ENCODE peak calls at places on chromosome 18, in four cellular contexts. V is activated CD4-positive, alpha-beta memory T cell treated with anti-CD3 and anti-CD28 coated beads, Interleukin-2, amount 10 ng/mL, durations not matched to agents 7 days and 5 days; S is NCI-H774; L is RWPE1. E is an unnamed sample.

GRCh38 chr18:22223263-22223960 is 54.0 kb downstream of the GATA6 start:
- DNase-seq in L (peak), S (peak), V (no peak), E (peak)

GRCh38 chr18:69974365-69974764 is 26.7 kb upstream of the CD226 start:
- DNase-seq in S (no peak), V (no peak), L (no peak), E (peak)

GRCh38 chr18:27277554-27277953 is 92.4 kb upstream of the CHST9 start:
- DNase-seq in S (no peak), V (no peak), L (no peak), E (no peak)

GRCh38 chr18:62939925-62940324 is 224.6 kb downstream of the PHLPP1 start:
- DNase-seq in L (no peak), S (no peak), V (no peak), E (no peak)

GRCh38 chr18:8997634-8998033 is 104.9 kb upstream of the NDUFV2 start:
- DNase-seq in L (no peak), V (no peak), S (no peak), E (no peak)

GRCh38 chr18:1222880-1223279 is 318.2 kb downstream of the ADCYAP1 start:
- DNase-seq in V (no peak), L (no peak), S (no peak), E (no peak)

GRCh38 chr18:75210274-75211001 is at the start of gene TSHZ1:
- DNase-seq in S (peak), L (peak), V (peak), E (peak)

GRCh38 chr18:47149457-47150028 is 757 bp downstream of the HDHD2 start:
- DNase-seq in V (no peak), S (no peak), L (no peak), E (no peak)

GRCh38 chr18:77071061-77071460 is 61.5 kb downstream of the MBP start:
- DNase-seq in V (no peak), L (no peak), S (no peak), E (peak)

GRCh38 chr18:6757966-6758365 is 28.4 kb downstream of the ARHGAP28 start:
- DNase-seq in V (no peak), L (no peak), S (no peak), E (no peak)

GRCh38 chr18:50162486-50163304 is 32.3 kb downstream of the MYO5B start:
- DNase-seq in L (no peak), S (no peak), V (no peak), E (peak)

GRCh38 chr18:48122816-48123215 is 192.4 kb upstream of the SMAD2 start:
- DNase-seq in L (no peak), V (no peak), S (no peak), E (no peak)

GRCh38 chr18:54388203-54389142 is 30.8 kb downstream of the C18orf54 start:
- DNase-seq in S (no peak), V (peak), L (peak), E (peak)

E was measured in bronchial epithelial cell.